ENCODE peak calls at places on chromosomes 1 and 21, in four cellular contexts. One of them, this sample, is unnamed.

GRCh38 chr1:216005916-216006315 is 417.3 kb downstream of the USH2A start:
- DNase-seq in fibroblast of mammary gland: peak
- DNase-seq in hippocampal formation: no peak
- DNase-seq in T-helper 1 cell: no peak
- DNase-seq in this sample: no peak

GRCh38 chr1:171850951-171851350 is 9.7 kb downstream of the DNM3 start:
- DNase-seq in T-helper 1 cell: no peak
- DNase-seq in hippocampal formation: no peak
- DNase-seq in fibroblast of mammary gland: no peak
- DNase-seq in this sample: no peak

GRCh38 chr1:115492019-115492595 is 149.7 kb upstream of the VANGL1 start:
- DNase-seq in T-helper 1 cell: no peak
- DNase-seq in fibroblast of mammary gland: no peak
- DNase-seq in hippocampal formation: no peak
- DNase-seq in this sample: no peak

GRCh38 chr1:41365772-41366427 is 4.7 kb downstream of the FOXO6 start:
- DNase-seq in T-helper 1 cell: peak
- DNase-seq in fibroblast of mammary gland: no peak
- DNase-seq in hippocampal formation: peak
- DNase-seq in this sample: no peak

GRCh38 chr1:248670003-248670402 is 14.7 kb upstream of the OR2T27 start:
- DNase-seq in T-helper 1 cell: no peak
- DNase-seq in fibroblast of mammary gland: peak
- DNase-seq in hippocampal formation: no peak
- DNase-seq in this sample: no peak

GRCh38 chr1:166384948-166385347 is 218.1 kb upstream of the FAM78B start:
- DNase-seq in hippocampal formation: no peak
- DNase-seq in T-helper 1 cell: no peak
- DNase-seq in fibroblast of mammary gland: no peak
- DNase-seq in this sample: no peak

GRCh38 chr1:214645712-214646111 is 42.7 kb downstream of the CENPF start:
- DNase-seq in T-helper 1 cell: no peak
- DNase-seq in fibroblast of mammary gland: no peak
- DNase-seq in hippocampal formation: no peak
- DNase-seq in this sample: no peak

GRCh38 chr1:201336711-201337450 is 40.6 kb downstream of the TNNT2 start:
- DNase-seq in T-helper 1 cell: no peak
- DNase-seq in hippocampal formation: no peak
- DNase-seq in fibroblast of mammary gland: no peak
- DNase-seq in this sample: no peak

GRCh38 chr1:33140153-33141149 is 41.4 kb downstream of the TRIM62 start:
- DNase-seq in fibroblast of mammary gland: peak
- DNase-seq in T-helper 1 cell: no peak
- DNase-seq in hippocampal formation: no peak
- DNase-seq in this sample: no peak

GRCh38 chr21:15293251-15293650 is 228.5 kb upstream of the NRIP1 start:
- DNase-seq in T-helper 1 cell: no peak
- DNase-seq in hippocampal formation: no peak
- DNase-seq in fibroblast of mammary gland: peak
- DNase-seq in this sample: peak

GRCh38 chr1:76066390-76066789 is 8.2 kb upstream of the ST6GALNAC3 start:
- DNase-seq in fibroblast of mammary gland: peak
- DNase-seq in hippocampal formation: no peak
- DNase-seq in T-helper 1 cell: no peak
- DNase-seq in this sample: peak

GRCh38 chr1:241229216-241229615 is 127.8 kb downstream of the RGS7 start:
- DNase-seq in T-helper 1 cell: no peak
- DNase-seq in fibroblast of mammary gland: no peak
- DNase-seq in hippocampal formation: no peak
- DNase-seq in this sample: no peak

GRCh38 chr1:35115459-35116383 is 36.5 kb downstream of the ZMYM1 start:
- DNase-seq in hippocampal formation: no peak
- DNase-seq in T-helper 1 cell: no peak
- DNase-seq in fibroblast of mammary gland: no peak
- DNase-seq in this sample: no peak

GRCh38 chr1:84675631-84676030 is 14.6 kb downstream of the SSX2IP start:
- DNase-seq in hippocampal formation: no peak
- DNase-seq in fibroblast of mammary gland: no peak
- DNase-seq in T-helper 1 cell: no peak
- DNase-seq in this sample: no peak

GRCh38 chr1:69246109-69246508 is 321.6 kb upstream of the LRRC7 start:
- DNase-seq in T-helper 1 cell: no peak
- DNase-seq in hippocampal formation: no peak
- DNase-seq in fibroblast of mammary gland: no peak
- DNase-seq in this sample: no peak